ENCODE peak calls at places on chromosome 1, in eight cellular contexts. C is heart left ventricle; L is lower leg skin; V is stimulated activated CD4-positive, alpha-beta T cell treated with anti-CD3 and anti-CD28 coated beads, Interleukin-12 subunit alpha, Interleukin-12 subunit beta, amount 100 ng/mL, for 48 hours; O is HCEC 1CT; S is IMR-90; F is activated CD4-positive, alpha-beta T cell treated with anti-CD3 and anti-CD28 coated beads for 24 hours; D is T47D. W is an unnamed sample.
A peak's percentile ranks its signal among the peaks of the same experiment; 100 is the strongest.

GRCh38 chr1:55741516-55741915 is 526.4 kb upstream of the USP24 start:
- DNase-seq in C (no peak), L (no peak), V (no peak), O (peak; percentile 66), S (peak; percentile 88), F (no peak), D (no peak), W (no peak)

GRCh38 chr1:13764933-13765332 is 64.9 kb downstream of the PRDM2 start:
- DNase-seq in C (no peak), L (no peak), V (no peak), O (no peak), S (no peak), F (no peak), D (no peak), W (no peak)

GRCh38 chr1:198212675-198213074 is 55.9 kb downstream of the NEK7 start:
- DNase-seq in C (peak; percentile 30), L (no peak), V (no peak), O (peak; percentile 95), S (peak; percentile 98), F (no peak), D (no peak), W (peak; percentile 72)

GRCh38 chr1:153490272-153491051 is 30.0 kb upstream of the S100A7 start:
- DNase-seq in C (peak; percentile 85), L (peak; percentile 90), V (no peak), O (peak; percentile 96), S (peak; percentile 97), F (no peak), D (no peak), W (peak; percentile 85)

GRCh38 chr1:236837897-236838296 is 42.8 kb downstream of the MTR start:
- DNase-seq in C (no peak), L (no peak), V (no peak), O (no peak), S (no peak), F (no peak), D (no peak), W (no peak)

GRCh38 chr1:33426906-33427305 is 4.0 kb downstream of the PHC2 start:
- DNase-seq in C (no peak), L (no peak), V (no peak), O (no peak), S (no peak), F (no peak), D (no peak), W (no peak)

GRCh38 chr1:183023146-183023600 is at the start of gene LAMC1:
- DNase-seq in C (peak; percentile 88), L (peak; percentile 77), V (no peak), O (peak; percentile 78), S (peak; percentile 80), F (no peak), D (peak; percentile 72), W (peak; percentile 62)

GRCh38 chr1:54403808-54404261 is 2.4 kb downstream of the SSBP3 start:
- DNase-seq in C (no peak), L (no peak), V (no peak), O (peak; percentile 67), S (peak; percentile 84), F (no peak), D (no peak), W (peak; percentile 37)

GRCh38 chr1:107198581-107198980 is 57.7 kb downstream of the NTNG1 start:
- DNase-seq in C (no peak), L (no peak), V (no peak), O (no peak), S (no peak), F (no peak), D (no peak), W (no peak)

GRCh38 chr1:92310185-92310597 is 11.3 kb downstream of the RPAP2 start:
- DNase-seq in C (no peak), L (no peak), V (no peak), O (peak; percentile 37), S (peak; percentile 50), F (no peak), D (peak; percentile 23), W (no peak)

GRCh38 chr1:14259191-14259757 is 339.2 kb upstream of the KAZN start:
- DNase-seq in C (peak; percentile 77), L (peak; percentile 89), V (no peak), O (no peak), S (no peak), F (no peak), D (no peak), W (peak; percentile 6)

W was measured in skeletal muscle cell.